ENCODE peak calls at places on chromosomes 11 and 22, in ten cellular contexts. T is WTC11; D is SK-N-SH; S is CD8-positive, alpha-beta T cell; I is NCI-H774; O is substantia nigra; B is stimulated activated CD8-positive, alpha-beta memory T cell treated with anti-CD3 and anti-CD28 coated beads, Interleukin-7, amount 100 ng/mL, for 1 hour; X is Right ventricle myocardium superior; A is EL; L is GM04504. M is an unnamed sample.

GRCh38 chr11:17208257-17208999 is 642 bp upstream of the PIK3C2A start:
- DNase-seq in T (peak), D (peak), S (no peak), I (peak), O (no peak), B (peak), X (no peak), A (peak), L (no peak), M (no peak)

GRCh38 chr22:30212996-30213441 is 33.5 kb downstream of the LIF start:
- DNase-seq in T (no peak), D (peak), S (no peak), I (no peak), O (no peak), B (no peak), X (no peak), A (peak), L (no peak), M (no peak)

GRCh38 chr11:26549176-26549575 is 22.9 kb downstream of the MUC15 start:
- DNase-seq in T (no peak), D (no peak), S (no peak), I (no peak), O (no peak), B (no peak), X (no peak), A (no peak), L (no peak), M (no peak)

GRCh38 chr22:42544686-42545085 is 9.1 kb upstream of the SERHL2 start:
- DNase-seq in T (no peak), D (no peak), S (no peak), I (no peak), O (no peak), B (no peak), X (no peak), A (no peak), L (no peak), M (no peak)

GRCh38 chr11:16857186-16857585 is 118.7 kb downstream of the C11orf58 start:
- DNase-seq in T (no peak), D (no peak), S (no peak), I (no peak), O (no peak), B (no peak), X (peak), A (no peak), L (no peak), M (no peak)

GRCh38 chr22:17269607-17270261 is 50.5 kb upstream of the ADA2 start:
- DNase-seq in T (no peak), D (no peak), S (no peak), I (no peak), O (no peak), B (no peak), X (no peak), A (no peak), L (no peak), M (no peak)

GRCh38 chr11:12163181-12163841 is 52.9 kb downstream of the MICAL2 start:
- DNase-seq in T (no peak), D (no peak), S (no peak), I (no peak), O (no peak), B (no peak), X (peak), A (peak), L (no peak), M (no peak)

GRCh38 chr11:93059074-93059957 is 89.9 kb downstream of the MTNR1B start:
- DNase-seq in T (no peak), D (no peak), S (no peak), I (peak), O (no peak), B (no peak), X (no peak), A (peak), L (peak), M (no peak)

GRCh38 chr11:28679795-28680194 is 571.6 kb downstream of the METTL15 start:
- DNase-seq in T (no peak), D (no peak), S (no peak), I (no peak), O (no peak), B (no peak), X (no peak), A (peak), L (peak), M (no peak)

GRCh38 chr11:33773399-33774355 is 643 bp downstream of the FBXO3 start:
- DNase-seq in T (peak), D (peak), S (peak), I (no peak), O (peak), B (peak), X (no peak), A (peak), L (no peak), M (no peak)

GRCh38 chr11:122100222-122101080 is 15.6 kb downstream of the BLID start:
- DNase-seq in T (peak), D (peak), S (no peak), I (no peak), O (no peak), B (no peak), X (peak), A (peak), L (peak), M (no peak)

GRCh38 chr22:40607506-40607905 is 29.0 kb downstream of the MRTFA start:
- DNase-seq in T (no peak), D (no peak), S (no peak), I (no peak), O (no peak), B (no peak), X (no peak), A (no peak), L (no peak), M (no peak)

GRCh38 chr11:86202013-86202336 is 42.6 kb upstream of the EED start:
- DNase-seq in T (no peak), D (no peak), S (no peak), I (no peak), O (no peak), B (no peak), X (no peak), A (no peak), L (no peak), M (no peak)

GRCh38 chr11:93196816-93197382 is 892 bp downstream of the SLC36A4 start:
- DNase-seq in T (no peak), D (peak), S (no peak), I (peak), O (no peak), B (no peak), X (no peak), A (no peak), L (no peak), M (no peak)

GRCh38 chr11:70470127-70470526 is 71.8 kb downstream of the CTTN start:
- DNase-seq in T (no peak), D (no peak), S (no peak), I (no peak), O (no peak), B (no peak), X (no peak), A (no peak), L (no peak), M (no peak)

GRCh38 chr11:128814856-128815705 is 52.0 kb downstream of the KCNJ1 start:
- DNase-seq in T (peak), D (peak), S (no peak), I (no peak), O (no peak), B (no peak), X (peak), A (peak), L (peak), M (no peak)

GRCh38 chr11:86482684-86483083 is 108.0 kb downstream of the CCDC81 start:
- DNase-seq in T (no peak), D (no peak), S (no peak), I (no peak), O (no peak), B (no peak), X (no peak), A (no peak), L (no peak), M (no peak)

GRCh38 chr11:66151273-66151672 is 81.2 kb downstream of the PACS1 start:
- DNase-seq in T (no peak), D (no peak), S (no peak), I (no peak), O (no peak), B (no peak), X (no peak), A (no peak), L (no peak), M (no peak)

GRCh38 chr11:119422505-119423416 is at the start of gene THY1:
- DNase-seq in T (peak), D (peak), S (peak), I (no peak), O (no peak), B (no peak), X (no peak), A (peak), L (no peak), M (no peak)

GRCh38 chr22:37525073-37525745 is 6.0 kb upstream of the CARD10 start:
- DNase-seq in T (no peak), D (peak), S (no peak), I (no peak), O (no peak), B (no peak), X (no peak), A (peak), L (no peak), M (no peak)

GRCh38 chr11:32379714-32380113 is 55.6 kb downstream of the WT1 start:
- DNase-seq in T (no peak), D (no peak), S (no peak), I (no peak), O (no peak), B (no peak), X (no peak), A (no peak), L (no peak), M (no peak)

GRCh38 chr11:103091024-103091423 is 936 bp downstream of the DCUN1D5 start:
- DNase-seq in T (no peak), D (peak), S (no peak), I (peak), O (no peak), B (no peak), X (no peak), A (peak), L (no peak), M (no peak)

GRCh38 chr11:76008474-76008873 is 193.5 kb downstream of the UVRAG start:
- DNase-seq in T (no peak), D (no peak), S (no peak), I (no peak), O (no peak), B (no peak), X (no peak), A (peak), L (no peak), M (no peak)

GRCh38 chr22:30225220-30225922 is 21.2 kb downstream of the LIF start:
- DNase-seq in T (no peak), D (no peak), S (no peak), I (no peak), O (no peak), B (no peak), X (no peak), A (no peak), L (no peak), M (no peak)

GRCh38 chr11:88414385-88414861 is 76.9 kb upstream of the CTSC start:
- DNase-seq in T (no peak), D (peak), S (no peak), I (peak), O (no peak), B (no peak), X (no peak), A (peak), L (no peak), M (no peak)

GRCh38 chr11:120404495-120404894 is 68.3 kb downstream of the ARHGEF12 start:
- DNase-seq in T (no peak), D (no peak), S (no peak), I (no peak), O (no peak), B (no peak), X (no peak), A (no peak), L (no peak), M (no peak)

GRCh38 chr11:119229736-119230135 is 23.6 kb downstream of the CBL start:
- DNase-seq in T (no peak), D (no peak), S (no peak), I (no peak), O (no peak), B (no peak), X (no peak), A (peak), L (no peak), M (no peak)

M was measured in esophagus squamous epithelium.